ENCODE peak calls at places on chromosome 9, in ten cellular contexts. Z is dorsolateral prefrontal cortex, W is B cell, F is thyroid gland, R is HFFc6, V is WERI-Rb-1, B is neural crest cell, G is kidney epithelial cell, S is fibroblast of pulmonary artery, E is fibroblast of lung. O is an unnamed sample.

GRCh38 chr9:16364347-16364746 is 506.1 kb downstream of the BNC2 start:
- DNase-seq in Z (no peak), W (no peak), F (peak; percentile 5), R (no peak), V (no peak), B (no peak), G (no peak), S (no peak), E (no peak), O (no peak)

GRCh38 chr9:126334626-126335621 is 8.3 kb downstream of the MVB12B start:
- DNase-seq in Z (no peak), W (no peak), F (no peak), R (no peak), V (no peak), B (no peak), G (no peak), S (peak; percentile 48), E (peak; percentile 52), O (no peak)

GRCh38 chr9:126335837-126336236 is 9.2 kb downstream of the MVB12B start:
- DNase-seq in Z (no peak), W (no peak), F (no peak), R (no peak), V (no peak), B (no peak), G (no peak), S (no peak), E (no peak), O (no peak)

GRCh38 chr9:106092083-106092482 is 397.7 kb downstream of the TMEM38B start:
- DNase-seq in Z (no peak), W (no peak), F (no peak), R (no peak), V (peak; percentile 33), B (no peak), G (no peak), S (no peak), E (no peak), O (no peak)

GRCh38 chr9:5920860-5921328 is 30.2 kb downstream of the MLANA start:
- DNase-seq in Z (no peak), W (no peak), F (no peak), R (peak; percentile 39), V (no peak), B (no peak), G (no peak), S (no peak), E (peak; percentile 29), O (no peak)

GRCh38 chr9:7186175-7186574 is 428.4 kb downstream of the KDM4C start:
- DNase-seq in Z (no peak), W (no peak), F (no peak), R (peak; percentile 12), V (no peak), B (no peak), G (no peak), S (peak; percentile 37), E (no peak), O (no peak)

GRCh38 chr9:128470560-128470959 is 14.8 kb downstream of the ODF2 start:
- DNase-seq in Z (no peak), W (no peak), F (no peak), R (no peak), V (no peak), B (no peak), G (no peak), S (peak; percentile 73), E (peak; percentile 54), O (no peak)

GRCh38 chr9:112789493-112789892 is 38.9 kb downstream of the SNX30 start:
- DNase-seq in Z (no peak), W (no peak), F (no peak), R (peak; percentile 39), V (no peak), B (no peak), G (no peak), S (peak; percentile 58), E (peak; percentile 90), O (no peak)

GRCh38 chr9:71442937-71443336 is 321.5 kb upstream of the TRPM3 start:
- DNase-seq in Z (no peak), W (no peak), F (no peak), R (no peak), V (no peak), B (no peak), G (no peak), S (no peak), E (no peak), O (no peak)

GRCh38 chr9:71446081-71446480 is 322.2 kb downstream of the CEMIP2 start:
- DNase-seq in Z (no peak), W (no peak), F (no peak), R (no peak), V (peak; percentile 19), B (no peak), G (no peak), S (no peak), E (no peak), O (no peak)

GRCh38 chr9:71446499-71447411 is 321.6 kb downstream of the CEMIP2 start:
- DNase-seq in Z (peak; percentile 54), W (no peak), F (peak; percentile 63), R (peak; percentile 21), V (peak; percentile 86), B (peak; percentile 73), G (peak; percentile 16), S (peak; percentile 68), E (peak; percentile 60), O (no peak)
- TF ChIP-seq CTCF in Z (peak; percentile 32), W (no peak), F (no peak), R (peak; percentile 33), V (peak; percentile 64), B (peak; percentile 52), G (peak; percentile 33), S (no peak), E (peak; percentile 4), O (no peak)

GRCh38 chr9:121981118-121981883 is 111.8 kb downstream of the TTLL11 start:
- DNase-seq in Z (no peak), W (no peak), F (no peak), R (no peak), V (no peak), B (no peak), G (no peak), S (no peak), E (no peak), O (no peak)

GRCh38 chr9:121984726-121985402 is 108.2 kb downstream of the TTLL11 start:
- DNase-seq in Z (no peak), W (no peak), F (no peak), R (peak; percentile 90), V (no peak), B (no peak), G (no peak), S (peak; percentile 88), E (peak; percentile 91), O (no peak)

GRCh38 chr9:121989010-121989409 is 104.1 kb downstream of the TTLL11 start:
- DNase-seq in Z (no peak), W (no peak), F (peak; percentile 54), R (no peak), V (peak; percentile 69), B (no peak), G (no peak), S (peak; percentile 30), E (no peak), O (no peak)

GRCh38 chr9:121987312-121987711 is 105.8 kb downstream of the TTLL11 start:
- DNase-seq in Z (no peak), W (no peak), F (peak; percentile 82), R (no peak), V (no peak), B (no peak), G (no peak), S (no peak), E (no peak), O (no peak)

GRCh38 chr9:121985792-121986494 is 107.2 kb downstream of the TTLL11 start:
- DNase-seq in Z (peak; percentile 68), W (no peak), F (peak; percentile 33), R (no peak), V (peak; percentile 34), B (no peak), G (no peak), S (peak; percentile 27), E (peak; percentile 67), O (no peak)
- TF ChIP-seq CTCF in Z (no peak), W (no peak), F (no peak), R (peak; percentile 49), V (peak; percentile 43), B (no peak), G (no peak), S (no peak), E (no peak), O (no peak)

GRCh38 chr9:120713257-120714087 is 798 bp downstream of the MEGF9 start:
- DNase-seq in Z (no peak), W (peak; percentile 49), F (peak; percentile 13), R (no peak), V (peak; percentile 23), B (peak; percentile 14), G (no peak), S (no peak), E (no peak), O (no peak)
- TF ChIP-seq CTCF in Z (no peak), W (no peak), F (peak; percentile 37), R (peak; percentile 29), V (no peak), B (peak; percentile 32), G (no peak), S (peak; percentile 7), E (peak; percentile 12), O (peak; percentile 14)

GRCh38 chr9:134373953-134374300 is 47.7 kb downstream of the RXRA start:
- DNase-seq in Z (no peak), W (no peak), F (no peak), R (no peak), V (no peak), B (no peak), G (no peak), S (no peak), E (no peak), O (no peak)

GRCh38 chr9:134371731-134372130 is 45.5 kb downstream of the RXRA start:
- DNase-seq in Z (no peak), W (no peak), F (no peak), R (no peak), V (no peak), B (no peak), G (no peak), S (no peak), E (no peak), O (peak; percentile 99)

GRCh38 chr9:134372621-134373267 is 46.5 kb downstream of the RXRA start:
- DNase-seq in Z (no peak), W (no peak), F (no peak), R (no peak), V (no peak), B (no peak), G (no peak), S (no peak), E (peak; percentile 55), O (peak; percentile 98)

GRCh38 chr9:134374301-134375010 is 48.2 kb downstream of the RXRA start:
- DNase-seq in Z (no peak), W (no peak), F (peak; percentile 54), R (no peak), V (no peak), B (no peak), G (no peak), S (no peak), E (no peak), O (peak; percentile 64)

GRCh38 chr9:134373269-134373668 is 47.0 kb downstream of the RXRA start:
- DNase-seq in Z (no peak), W (no peak), F (no peak), R (no peak), V (no peak), B (no peak), G (no peak), S (no peak), E (no peak), O (no peak)
- TF ChIP-seq CTCF in Z (no peak), W (no peak), F (no peak), R (no peak), V (no peak), B (no peak), G (no peak), S (no peak), E (no peak), O (peak; percentile 60)